ENCODE peak calls at places on chromosomes 6 and 20, in nine cellular contexts. K is ovary, E is H1, J is A673, M is aorta, A is cardiac muscle cell, W is lung, F is adrenal gland, S is small intestine. C is an unnamed sample. For H3K4me1 and H3K27me3, the result is how much of the 10 kb centered on the place peaks cover.

GRCh38 chr6:19697744-19698290 is 139.4 kb upstream of the ID4 start:
- DNase-seq in K (no peak), E (no peak), J (no peak), M (no peak), A (peak), W (no peak), F (no peak), S (no peak), C (peak)

GRCh38 chr6:155004017-155004416 is 8.9 kb downstream of the TIAM2 start:
- DNase-seq in K (no peak), E (no peak), J (no peak), M (no peak), A (no peak), W (no peak), F (no peak), S (no peak), C (no peak)

GRCh38 chr6:113734886-113735481 is 122.2 kb upstream of the MARCKS start:
- DNase-seq in K (no peak), E (peak), J (peak), M (no peak), A (peak), W (no peak), F (no peak), S (no peak), C (no peak)

GRCh38 chr6:143842468-143842901 is 653 bp upstream of the LTV1 start:
- DNase-seq in K (peak), E (no peak), J (no peak), M (no peak), A (no peak), W (no peak), F (no peak), S (peak), C (no peak)

GRCh38 chr6:69584913-69585729 is 211.7 kb downstream of the LMBRD1 start:
- DNase-seq in K (no peak), E (no peak), J (no peak), M (no peak), A (no peak), W (no peak), F (peak), S (no peak), C (no peak)

GRCh38 chr6:110475255-110475654 is 1.2 kb downstream of the SLC22A16 start:
- DNase-seq in K (no peak), E (peak), J (peak), M (peak), A (peak), W (no peak), F (peak), S (no peak), C (no peak)

GRCh38 chr6:26159417-26160273 is 72.4 kb downstream of the HFE start:
- DNase-seq in K (no peak), E (no peak), J (peak), M (no peak), A (peak), W (no peak), F (no peak), S (peak), C (peak)

GRCh38 chr6:143098054-143098673 is 37.5 kb downstream of the AIG1 start:
- DNase-seq in K (no peak), E (no peak), J (no peak), M (no peak), A (no peak), W (no peak), F (no peak), S (no peak), C (no peak)

GRCh38 chr6:17932362-17932852 is 55.0 kb downstream of the KIF13A start:
- DNase-seq in K (peak), E (no peak), J (no peak), M (peak), A (peak), W (peak), F (peak), S (no peak), C (peak)

GRCh38 chr6:44496705-44497369 is 109.3 kb downstream of the CDC5L start:
- DNase-seq in K (no peak), E (peak), J (no peak), M (no peak), A (no peak), W (no peak), F (peak), S (no peak), C (peak)

GRCh38 chr6:88520020-88520338 is 353.8 kb upstream of the CNR1 start:
- DNase-seq in K (no peak), E (no peak), J (no peak), M (no peak), A (no peak), W (no peak), F (no peak), S (no peak), C (no peak)

GRCh38 chr6:5766260-5766659 is 240.5 kb downstream of the NRN1 start:
- DNase-seq in K (no peak), E (no peak), J (peak), M (no peak), A (no peak), W (no peak), F (no peak), S (no peak), C (no peak)

GRCh38 chr20:47181056-47181862 is 175.2 kb downstream of the ZMYND8 start:
- DNase-seq in K (no peak), E (no peak), J (peak), M (no peak), A (peak), W (no peak), F (no peak), S (peak), C (no peak)

GRCh38 chr6:137492771-137493217 is 1.4 kb downstream of the OLIG3 start:
- DNase-seq in K (no peak), E (no peak), J (no peak), M (no peak), A (no peak), W (no peak), F (no peak), S (no peak), C (no peak)
- H3K4me3 ChIP-seq in K (no peak), E (peak), J (no peak), M (no peak), A (no peak), W (no peak), F (no peak), S (no peak), C (no peak)

DNA sequence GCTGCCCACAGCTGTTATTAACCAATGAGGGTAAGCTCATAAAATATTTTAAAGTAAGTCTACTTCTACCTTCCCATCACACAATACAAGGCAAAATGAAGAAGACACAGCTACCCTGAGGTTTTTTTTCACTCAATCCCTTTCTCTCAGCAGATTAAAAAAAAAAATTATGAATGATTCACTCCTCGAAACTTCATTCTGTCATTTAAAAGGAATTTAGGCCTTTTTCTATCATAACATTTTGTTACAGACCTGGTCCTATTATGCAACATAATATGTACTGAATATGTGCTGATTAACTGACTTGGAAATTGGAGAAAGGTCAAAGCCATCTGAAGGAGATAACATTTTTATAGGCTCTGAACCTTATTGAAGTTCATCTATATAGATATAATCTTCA is 45.5 kb downstream of the PRL start:
- DNase-seq in K (no peak), E (no peak), J (no peak), M (no peak), A (peak), W (no peak), F (no peak), S (no peak), C (no peak)
- H3K4me1 ChIP-seq in K (under half), E (under half), J (under half), M (under half), A (under half), W (under half), F (under half), S (under half), C (under half)

DNA sequence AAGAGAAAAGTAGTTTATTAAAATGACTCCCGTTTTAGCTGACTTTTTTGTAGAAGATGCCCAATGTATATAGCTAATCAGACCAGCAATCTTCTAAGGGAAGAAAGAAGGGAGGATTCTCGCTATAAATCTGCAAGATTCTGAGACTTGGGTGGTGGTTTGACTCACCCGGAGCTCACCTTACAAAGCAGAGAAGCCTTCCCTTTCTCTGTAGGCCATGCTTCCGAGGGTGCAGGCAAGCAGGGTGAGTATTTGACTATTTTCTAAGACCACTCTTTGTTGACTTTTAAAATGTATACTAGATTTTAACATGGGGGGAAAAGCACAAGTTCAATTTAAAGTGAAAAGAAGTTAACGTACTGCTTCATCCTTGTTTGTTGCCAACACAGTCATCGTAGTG is 2.7 kb downstream of the OLIG3 start:
- DNase-seq in K (no peak), E (no peak), J (no peak), M (no peak), A (no peak), W (no peak), F (no peak), S (no peak), C (no peak)
- H3K27me3 ChIP-seq in K (under half), E (half or more), J (half or more), M (under half), A (half or more), W (under half), F (half or more), S (half or more), C (under half)

GRCh38 chr6:107787589-107787960 is 36.5 kb downstream of the SCML4 start:
- DNase-seq in K (no peak), E (no peak), J (no peak), M (no peak), A (no peak), W (no peak), F (no peak), S (no peak), C (no peak)
- H3K4me3 ChIP-seq in K (no peak), E (no peak), J (no peak), M (no peak), A (no peak), W (no peak), F (no peak), S (no peak), C (no peak)

GRCh38 chr20:6473197-6473596 is 294.3 kb upstream of the BMP2 start:
- DNase-seq in K (no peak), E (no peak), J (no peak), M (no peak), A (peak), W (no peak), F (no peak), S (no peak), C (no peak)
- H3K4me1 ChIP-seq in K (under half), E (under half), J (under half), M (under half), A (under half), W (under half), F (under half), S (under half), C (under half)

DNA sequence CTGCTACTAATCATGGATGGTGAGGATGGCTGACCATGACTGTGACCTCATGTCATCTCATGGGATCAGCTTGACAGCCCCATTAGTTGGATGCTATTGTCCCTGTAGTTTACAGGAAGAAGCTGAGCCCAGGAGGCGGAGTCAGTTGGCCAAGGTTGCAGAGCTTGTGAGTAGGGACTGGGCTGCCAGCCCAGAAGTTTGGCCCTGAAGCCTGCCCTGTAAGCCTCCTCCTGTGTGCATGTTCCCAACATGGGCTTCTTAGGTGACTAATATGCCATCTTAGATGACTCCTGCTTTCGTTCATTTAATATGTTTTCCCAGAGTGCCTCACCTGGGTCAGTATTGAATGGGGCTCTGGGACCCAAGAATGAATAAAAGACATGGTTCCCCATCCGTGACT is 6.9 kb downstream of the EDN3 start:
- DNase-seq in K (no peak), E (no peak), J (no peak), M (no peak), A (no peak), W (no peak), F (peak), S (peak), C (no peak)
- H3K27me3 ChIP-seq in K (under half), E (under half), J (under half), M (under half), A (under half), W (under half), F (under half), S (under half), C (under half)

C was measured in SJSA1.